ENCODE peak calls at places on chromosomes 16 and 17, in nine cellular contexts. Q is breast epithelium; P is CD8-positive, alpha-beta T cell; V is sigmoid colon; B is fibroblast of the aortic adventitia; Y is dorsolateral prefrontal cortex; K is heart left ventricle; N is HepG2; R is PC-3. D is an unnamed sample.

GRCh38 chr17:35900693-35901487 is 20.7 kb upstream of the CCL5 start:
- DNase-seq in K (no peak), Q (no peak), P (no peak), V (no peak), N (no peak), B (peak), R (no peak), Y (no peak), D (no peak)

GRCh38 chr16:67186550-67186950 is 2.8 kb upstream of the MATCAP1 start:
- DNase-seq in Y (no peak), B (no peak), Q (no peak), P (no peak), R (peak), K (no peak), V (no peak), N (no peak), D (no peak)

GRCh38 chr17:67689534-67690177 is 28.1 kb upstream of the NOL11 start:
- DNase-seq in V (no peak), Q (peak), P (peak), K (no peak), R (peak), N (peak), B (peak), Y (no peak), D (peak)

GRCh38 chr17:70076831-70077230 is 1.8 kb downstream of the KCNJ16 start:
- DNase-seq in K (no peak), V (no peak), Y (no peak), B (no peak), P (no peak), Q (peak), N (no peak), R (no peak), D (no peak)

GRCh38 chr16:25009822-25010221 is 5.3 kb downstream of the ARHGAP17 start:
- DNase-seq in Q (no peak), K (no peak), B (no peak), V (no peak), R (no peak), Y (no peak), P (no peak), N (no peak), D (no peak)

GRCh38 chr16:637081-638018 is 1.2 kb upstream of the METTL26 start:
- DNase-seq in V (peak), N (peak), P (peak), R (peak), K (peak), Y (peak), Q (peak), B (peak), D (peak)

GRCh38 chr16:65655802-65656201 is 533.9 kb upstream of the CDH11 start:
- DNase-seq in Q (no peak), K (no peak), B (no peak), Y (no peak), P (no peak), R (no peak), V (no peak), N (no peak), D (no peak)

GRCh38 chr16:1335996-1336395 is 2.6 kb downstream of the BAIAP3 start:
- DNase-seq in N (no peak), P (no peak), V (no peak), R (no peak), B (no peak), K (no peak), Q (no peak), Y (no peak), D (no peak)

GRCh38 chr16:24815052-24815451 is 30.7 kb upstream of the SLC5A11 start:
- DNase-seq in V (no peak), Y (no peak), B (no peak), R (no peak), K (no peak), P (no peak), N (no peak), Q (no peak), D (no peak)

GRCh38 chr17:66255527-66255971 is 26.3 kb upstream of the APOH start:
- DNase-seq in Y (no peak), P (no peak), K (no peak), N (no peak), Q (no peak), V (no peak), B (no peak), R (no peak), D (no peak)

GRCh38 chr16:53465606-53466290 is 31.5 kb downstream of the RBL2 start:
- DNase-seq in N (no peak), K (no peak), R (peak), Y (no peak), B (peak), V (no peak), Q (no peak), P (no peak), D (peak)

GRCh38 chr16:2511996-2512919 is 1.5 kb upstream of the ATP6V0C start:
- DNase-seq in R (no peak), N (no peak), Q (no peak), V (peak), B (no peak), Y (no peak), K (no peak), P (no peak), D (no peak)

GRCh38 chr16:54324716-54325115 is 38.1 kb upstream of the IRX3 start:
- DNase-seq in R (no peak), V (peak), N (no peak), K (no peak), P (no peak), B (no peak), Y (no peak), Q (no peak), D (no peak)

GRCh38 chr16:31458073-31458834 is 1.0 kb upstream of the ARMC5 start:
- DNase-seq in P (peak), B (peak), K (peak), V (peak), R (no peak), Y (no peak), Q (peak), N (peak), D (no peak)
- TF ChIP-seq CTCF in P (no peak), B (peak), K (no peak), V (no peak), R (no peak), Y (no peak), Q (no peak), N (peak), D (no peak)

GRCh38 chr17:62981933-62982332 is 15.9 kb downstream of the TANC2 start:
- DNase-seq in B (no peak), R (peak), N (no peak), Y (no peak), P (no peak), V (no peak), Q (no peak), K (no peak), D (no peak)
- TF ChIP-seq CTCF in B (no peak), R (no peak), N (no peak), Y (no peak), P (no peak), V (no peak), Q (no peak), K (no peak), D (no peak)

GRCh38 chr16:7026639-7027038 is 306.0 kb upstream of the RBFOX1 start:
- DNase-seq in N (no peak), V (no peak), Q (no peak), K (no peak), Y (no peak), P (no peak), R (no peak), B (no peak), D (no peak)

GRCh38 chr16:7021653-7022275 is 310.9 kb upstream of the RBFOX1 start:
- DNase-seq in Y (no peak), B (no peak), V (no peak), R (no peak), Q (no peak), P (no peak), K (no peak), N (no peak), D (no peak)

GRCh38 chr16:7025616-7026190 is 306.9 kb upstream of the RBFOX1 start:
- DNase-seq in P (no peak), V (peak), B (no peak), Q (no peak), R (peak), N (peak), K (peak), Y (peak), D (no peak)
- TF ChIP-seq CTCF in P (no peak), V (peak), B (no peak), Q (no peak), R (peak), N (peak), K (peak), Y (peak), D (no peak)

GRCh38 chr17:42536372-42537155 is 523 bp downstream of the NAGLU start:
- DNase-seq in R (peak), N (peak), K (peak), B (peak), P (peak), Q (no peak), Y (peak), V (peak), D (no peak)
- TF ChIP-seq CTCF in R (no peak), N (peak), K (no peak), B (no peak), P (no peak), Q (no peak), Y (peak), V (no peak), D (no peak)

D was measured in AG09319.